ENCODE peak calls at places on chromosomes 7 and 10, in six cellular contexts. One of them, this sample, is unnamed.

GRCh38 chr7:101146-101545 is 91.2 kb upstream of the FAM20C start:
- DNase-seq in fibroblast of lung: no peak
- DNase-seq in HFFc6: no peak
- DNase-seq in body of pancreas: no peak
- DNase-seq in heart left ventricle: no peak
- DNase-seq in MM.1S: no peak
- DNase-seq in this sample: no peak

GRCh38 chr7:44145419-44145968 is 4.4 kb upstream of the MYL7 start:
- DNase-seq in fibroblast of lung: no peak
- DNase-seq in HFFc6: no peak
- DNase-seq in body of pancreas: no peak
- DNase-seq in heart left ventricle: no peak
- DNase-seq in MM.1S: no peak
- DNase-seq in this sample: no peak

GRCh38 chr7:152859781-152860191 is 100.2 kb downstream of the ACTR3B start:
- DNase-seq in fibroblast of lung: no peak
- DNase-seq in HFFc6: peak; percentile 13
- DNase-seq in body of pancreas: no peak
- DNase-seq in heart left ventricle: no peak
- DNase-seq in MM.1S: no peak
- DNase-seq in this sample: peak; percentile 20

GRCh38 chr10:63614371-63614891 is 93.2 kb downstream of the REEP3 start:
- DNase-seq in fibroblast of lung: peak; percentile 68
- DNase-seq in HFFc6: no peak
- DNase-seq in body of pancreas: no peak
- DNase-seq in heart left ventricle: peak; percentile 37
- DNase-seq in MM.1S: no peak
- DNase-seq in this sample: no peak

GRCh38 chr10:35413985-35414861 is 77.9 kb downstream of the CCNY start:
- DNase-seq in fibroblast of lung: no peak
- DNase-seq in HFFc6: no peak
- DNase-seq in body of pancreas: no peak
- DNase-seq in heart left ventricle: no peak
- DNase-seq in MM.1S: no peak
- DNase-seq in this sample: no peak

GRCh38 chr10:60353519-60354258 is 36.0 kb downstream of the ANK3 start:
- DNase-seq in fibroblast of lung: peak; percentile 78
- DNase-seq in HFFc6: no peak
- DNase-seq in body of pancreas: no peak
- DNase-seq in heart left ventricle: peak; percentile 70
- DNase-seq in MM.1S: no peak
- DNase-seq in this sample: peak; percentile 60

GRCh38 chr10:29681700-29682444 is 47.1 kb upstream of the SVIL start:
- DNase-seq in fibroblast of lung: no peak
- DNase-seq in HFFc6: no peak
- DNase-seq in body of pancreas: no peak
- DNase-seq in heart left ventricle: no peak
- DNase-seq in MM.1S: no peak
- DNase-seq in this sample: peak; percentile 47

GRCh38 chr10:128687408-128687807 is 561.2 kb upstream of the MKI67 start:
- DNase-seq in fibroblast of lung: no peak
- DNase-seq in HFFc6: no peak
- DNase-seq in body of pancreas: no peak
- DNase-seq in heart left ventricle: no peak
- DNase-seq in MM.1S: no peak
- DNase-seq in this sample: no peak

GRCh38 chr7:50560865-50561351 is 4.3 kb downstream of the DDC start:
- DNase-seq in fibroblast of lung: no peak
- DNase-seq in HFFc6: no peak
- DNase-seq in body of pancreas: peak; percentile 18
- DNase-seq in heart left ventricle: no peak
- DNase-seq in MM.1S: no peak
- DNase-seq in this sample: no peak

GRCh38 chr10:22611425-22612111 is 102.8 kb downstream of the PIP4K2A start:
- DNase-seq in fibroblast of lung: no peak
- DNase-seq in HFFc6: no peak
- DNase-seq in body of pancreas: no peak
- DNase-seq in heart left ventricle: no peak
- DNase-seq in MM.1S: peak; percentile 61
- DNase-seq in this sample: peak; percentile 88

GRCh38 chr10:87619705-87620104 is 40.0 kb upstream of the PAPSS2 start:
- DNase-seq in fibroblast of lung: no peak
- DNase-seq in HFFc6: peak; percentile 9
- DNase-seq in body of pancreas: no peak
- DNase-seq in heart left ventricle: no peak
- DNase-seq in MM.1S: no peak
- DNase-seq in this sample: no peak

GRCh38 chr10:116190883-116191282 is 82.1 kb downstream of the GFRA1 start:
- DNase-seq in fibroblast of lung: no peak
- DNase-seq in HFFc6: no peak
- DNase-seq in body of pancreas: no peak
- DNase-seq in heart left ventricle: no peak
- DNase-seq in MM.1S: no peak
- DNase-seq in this sample: no peak

GRCh38 chr10:121596668-121597503 is 1.4 kb downstream of the FGFR2 start:
- DNase-seq in fibroblast of lung: no peak
- DNase-seq in HFFc6: no peak
- DNase-seq in body of pancreas: peak; percentile 48
- DNase-seq in heart left ventricle: peak; percentile 46
- DNase-seq in MM.1S: no peak
- DNase-seq in this sample: no peak

GRCh38 chr10:92242910-92243671 is 47.8 kb downstream of the CPEB3 start:
- DNase-seq in fibroblast of lung: peak; percentile 69
- DNase-seq in HFFc6: peak; percentile 27
- DNase-seq in body of pancreas: peak; percentile 85
- DNase-seq in heart left ventricle: peak; percentile 77
- DNase-seq in MM.1S: no peak
- DNase-seq in this sample: peak; percentile 72

GRCh38 chr10:86344281-86344680 is 22.3 kb downstream of the GRID1 start:
- DNase-seq in fibroblast of lung: no peak
- DNase-seq in HFFc6: no peak
- DNase-seq in body of pancreas: no peak
- DNase-seq in heart left ventricle: no peak
- DNase-seq in MM.1S: no peak
- DNase-seq in this sample: no peak

GRCh38 chr10:86343761-86344160 is 22.8 kb downstream of the GRID1 start:
- DNase-seq in fibroblast of lung: no peak
- DNase-seq in HFFc6: no peak
- DNase-seq in body of pancreas: no peak
- DNase-seq in heart left ventricle: no peak
- DNase-seq in MM.1S: no peak
- DNase-seq in this sample: no peak

GRCh38 chr10:86345296-86346168 is 21.1 kb downstream of the GRID1 start:
- DNase-seq in fibroblast of lung: no peak
- DNase-seq in HFFc6: peak; percentile 10
- DNase-seq in body of pancreas: no peak
- DNase-seq in heart left ventricle: no peak
- DNase-seq in MM.1S: no peak
- DNase-seq in this sample: no peak

GRCh38 chr10:86346169-86346793 is 20.3 kb downstream of the GRID1 start:
- DNase-seq in fibroblast of lung: no peak
- DNase-seq in HFFc6: no peak
- DNase-seq in body of pancreas: no peak
- DNase-seq in heart left ventricle: no peak
- DNase-seq in MM.1S: no peak
- DNase-seq in this sample: no peak

DNA sequence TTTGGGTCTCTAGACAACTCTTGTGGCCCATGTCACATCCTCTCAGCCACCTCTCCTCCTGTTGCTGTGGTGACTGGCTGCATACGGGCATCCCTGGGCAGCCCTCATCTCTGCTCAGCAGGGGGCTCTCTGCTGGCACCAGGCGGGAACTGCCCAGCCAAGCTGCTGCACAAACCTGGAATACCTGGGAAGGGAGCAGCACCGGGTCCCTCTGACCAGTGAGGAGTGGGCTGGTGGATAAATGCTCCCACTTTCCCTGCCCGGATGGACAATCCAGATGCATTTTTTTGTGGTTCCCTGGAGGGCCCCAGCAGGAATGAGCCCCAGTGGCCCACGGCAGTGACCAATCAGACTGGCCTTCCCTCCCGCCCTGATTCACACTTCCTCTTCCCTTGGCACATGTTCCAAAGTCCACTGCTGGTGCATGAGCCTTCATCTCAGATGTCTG is 21.9 kb downstream of the GRID1 start:
- DNase-seq in fibroblast of lung: no peak
- DNase-seq in HFFc6: no peak
- DNase-seq in body of pancreas: no peak
- DNase-seq in heart left ventricle: no peak
- DNase-seq in MM.1S: no peak
- DNase-seq in this sample: no peak
- TF ChIP-seq CTCF in fibroblast of lung: no peak
- TF ChIP-seq CTCF in HFFc6: no peak
- TF ChIP-seq CTCF in body of pancreas: no peak
- TF ChIP-seq CTCF in heart left ventricle: no peak
- TF ChIP-seq CTCF in MM.1S: no peak
- TF ChIP-seq CTCF in this sample: no peak

DNA sequence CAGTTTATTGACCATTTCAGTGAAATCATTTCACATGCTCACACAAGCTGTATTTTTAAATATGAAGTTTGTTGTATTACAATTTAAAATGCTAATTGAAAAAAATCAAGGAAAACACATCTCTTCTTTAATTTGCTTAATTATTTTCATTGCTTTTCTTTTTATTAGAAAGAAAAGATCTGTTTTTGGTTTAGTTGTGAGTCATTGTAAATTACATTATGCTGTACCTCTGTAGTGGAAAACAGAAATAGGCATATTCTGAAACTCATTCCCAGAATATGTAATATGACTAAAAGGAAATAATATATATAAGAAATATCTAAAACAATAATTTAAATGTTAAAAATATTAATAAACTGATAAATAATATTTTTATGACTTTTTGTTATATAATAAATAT is 161.9 kb downstream of the HGF start:
- DNase-seq in fibroblast of lung: no peak
- DNase-seq in HFFc6: no peak
- DNase-seq in body of pancreas: no peak
- DNase-seq in heart left ventricle: no peak
- DNase-seq in MM.1S: no peak
- DNase-seq in this sample: no peak
- TF ChIP-seq CTCF in fibroblast of lung: no peak
- TF ChIP-seq CTCF in HFFc6: no peak
- TF ChIP-seq CTCF in body of pancreas: no peak
- TF ChIP-seq CTCF in heart left ventricle: no peak
- TF ChIP-seq CTCF in MM.1S: no peak
- TF ChIP-seq CTCF in this sample: no peak

GRCh38 chr10:50224330-50224952 is 26.9 kb downstream of the ASAH2 start:
- DNase-seq in fibroblast of lung: peak; percentile 70
- DNase-seq in HFFc6: peak; percentile 64
- DNase-seq in body of pancreas: peak; percentile 65
- DNase-seq in heart left ventricle: peak; percentile 27
- DNase-seq in MM.1S: peak; percentile 61
- DNase-seq in this sample: peak; percentile 80
- TF ChIP-seq CTCF in fibroblast of lung: peak; percentile 59
- TF ChIP-seq CTCF in HFFc6: peak; percentile 81
- TF ChIP-seq CTCF in body of pancreas: peak; percentile 78
- TF ChIP-seq CTCF in heart left ventricle: peak; percentile 43
- TF ChIP-seq CTCF in MM.1S: peak; percentile 49
- TF ChIP-seq CTCF in this sample: peak; percentile 69

GRCh38 chr10:4766449-4766848 is 59.6 kb upstream of the AKR1E2 start:
- DNase-seq in fibroblast of lung: peak; percentile 50
- DNase-seq in HFFc6: no peak
- DNase-seq in body of pancreas: no peak
- DNase-seq in heart left ventricle: no peak
- DNase-seq in MM.1S: no peak
- DNase-seq in this sample: no peak

GRCh38 chr10:4767033-4767814 is 58.8 kb upstream of the AKR1E2 start:
- DNase-seq in fibroblast of lung: peak; percentile 82
- DNase-seq in HFFc6: peak; percentile 44
- DNase-seq in body of pancreas: peak; percentile 9
- DNase-seq in heart left ventricle: peak; percentile 28
- DNase-seq in MM.1S: no peak
- DNase-seq in this sample: no peak

GRCh38 chr10:4771554-4772201 is 54.3 kb upstream of the AKR1E2 start:
- DNase-seq in fibroblast of lung: peak; percentile 55
- DNase-seq in HFFc6: peak; percentile 78
- DNase-seq in body of pancreas: no peak
- DNase-seq in heart left ventricle: no peak
- DNase-seq in MM.1S: no peak
- DNase-seq in this sample: no peak

GRCh38 chr10:4772202-4772570 is 53.8 kb upstream of the AKR1E2 start:
- DNase-seq in fibroblast of lung: no peak
- DNase-seq in HFFc6: no peak
- DNase-seq in body of pancreas: no peak
- DNase-seq in heart left ventricle: no peak
- DNase-seq in MM.1S: no peak
- DNase-seq in this sample: no peak

GRCh38 chr10:4770766-4771553 is 55.0 kb upstream of the AKR1E2 start:
- DNase-seq in fibroblast of lung: peak; percentile 96
- DNase-seq in HFFc6: peak; percentile 97
- DNase-seq in body of pancreas: no peak
- DNase-seq in heart left ventricle: no peak
- DNase-seq in MM.1S: no peak
- DNase-seq in this sample: no peak
- TF ChIP-seq CTCF in fibroblast of lung: no peak
- TF ChIP-seq CTCF in HFFc6: peak; percentile 72
- TF ChIP-seq CTCF in body of pancreas: peak; percentile 30
- TF ChIP-seq CTCF in heart left ventricle: peak; percentile 41
- TF ChIP-seq CTCF in MM.1S: peak; percentile 35
- TF ChIP-seq CTCF in this sample: no peak

DNA sequence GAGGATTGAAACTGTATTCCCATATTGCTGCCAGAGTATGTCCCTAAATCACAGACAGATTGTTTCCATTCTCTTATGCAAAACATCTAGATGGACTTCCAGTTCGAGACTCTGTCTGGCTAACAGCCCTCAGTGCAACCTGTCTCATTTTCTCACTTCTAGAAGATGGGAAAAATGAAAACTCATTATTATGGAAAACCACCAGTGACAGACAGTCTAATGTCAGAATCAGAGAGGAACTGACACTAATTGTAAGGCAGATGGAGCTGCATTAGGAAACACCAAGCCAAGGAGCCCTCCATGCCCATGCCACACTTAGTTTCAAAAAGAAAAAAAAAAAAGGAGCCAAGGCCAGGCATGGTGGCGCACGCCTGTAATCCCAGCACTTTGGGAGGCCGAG is 61.6 kb downstream of the NPSR1 start:
- DNase-seq in fibroblast of lung: no peak
- DNase-seq in HFFc6: no peak
- DNase-seq in body of pancreas: no peak
- DNase-seq in heart left ventricle: no peak
- DNase-seq in MM.1S: no peak
- DNase-seq in this sample: no peak
- TF ChIP-seq CTCF in fibroblast of lung: no peak
- TF ChIP-seq CTCF in HFFc6: no peak
- TF ChIP-seq CTCF in body of pancreas: no peak
- TF ChIP-seq CTCF in heart left ventricle: no peak
- TF ChIP-seq CTCF in MM.1S: no peak
- TF ChIP-seq CTCF in this sample: no peak